ENCODE peak calls at places on chromosomes 13 and 19, in nine cellular contexts. V is upper lobe of left lung, O is tibial nerve, D is GM12878, P is A549, C is HepG2, F is SK-N-SH, X is transverse colon, G is H1. J is an unnamed sample.

GRCh38 chr13:79492313-79492798 is 11.4 kb downstream of the NDFIP2 start:
- DNase-seq in F (no peak), O (no peak), X (no peak), C (no peak), G (no peak), V (no peak), P (no peak), D (no peak), J (no peak)

GRCh38 chr13:110716235-110716505 is 2.7 kb downstream of the ING1 start:
- DNase-seq in X (peak), V (peak), C (peak), P (peak), G (no peak), O (peak), D (no peak), F (no peak), J (peak)

GRCh38 chr13:111153977-111154332 is 38.8 kb downstream of the ARHGEF7 start:
- DNase-seq in O (no peak), P (no peak), G (no peak), D (no peak), C (peak), X (peak), F (no peak), V (no peak), J (peak)

GRCh38 chr13:20637811-20638210 is 65.7 kb upstream of the IL17D start:
- DNase-seq in X (no peak), P (no peak), V (no peak), G (no peak), C (no peak), D (no peak), F (no peak), O (no peak), J (no peak)

GRCh38 chr13:60679131-60679530 is 282.1 kb downstream of the TDRD3 start:
- DNase-seq in P (no peak), X (no peak), G (no peak), C (no peak), O (no peak), V (no peak), D (no peak), F (no peak), J (no peak)

GRCh38 chr19:1252221-1252817 is 3.9 kb downstream of the MIDN start:
- DNase-seq in D (no peak), O (peak), F (peak), X (peak), C (no peak), V (peak), P (peak), G (no peak), J (peak)

GRCh38 chr19:3818479-3818878 is 32.3 kb upstream of the MATK start:
- DNase-seq in G (no peak), F (no peak), D (no peak), O (no peak), P (no peak), X (no peak), C (no peak), V (no peak), J (no peak)

GRCh38 chr19:17352608-17353280 is 15.4 kb downstream of the GTPBP3 start:
- DNase-seq in G (no peak), P (no peak), O (no peak), X (no peak), V (peak), F (no peak), C (no peak), D (no peak), J (no peak)

GRCh38 chr19:45251452-45252354 is 632 bp downstream of the MARK4 start:
- DNase-seq in C (no peak), V (peak), X (peak), F (peak), D (no peak), G (peak), O (no peak), P (no peak), J (no peak)

GRCh38 chr13:111152836-111153235 is 37.7 kb downstream of the ARHGEF7 start:
- DNase-seq in G (no peak), C (peak), O (no peak), P (no peak), D (no peak), F (peak), V (no peak), X (no peak), J (no peak)

GRCh38 chr19:33628921-33629825 is 7.4 kb downstream of the CHST8 start:
- DNase-seq in G (no peak), O (no peak), V (peak), P (no peak), C (no peak), D (no peak), X (no peak), F (no peak), J (peak)

GRCh38 chr19:49881672-49882394 is 4.3 kb downstream of the TBC1D17 start:
- DNase-seq in P (peak), O (no peak), V (peak), G (peak), C (no peak), D (no peak), X (no peak), F (peak), J (no peak)

GRCh38 chr13:98338312-98338711 is 161.2 kb upstream of the RNF113B start:
- DNase-seq in F (no peak), D (no peak), X (no peak), C (no peak), O (no peak), P (no peak), G (no peak), V (no peak), J (no peak)

GRCh38 chr19:39195755-39196154 is 1.0 kb upstream of the NCCRP1 start:
- DNase-seq in O (no peak), P (no peak), D (no peak), X (no peak), F (no peak), C (no peak), G (no peak), V (no peak), J (no peak)

GRCh38 chr13:27461940-27462584 is 11.7 kb upstream of the MTIF3 start:
- DNase-seq in V (no peak), C (no peak), O (no peak), X (no peak), P (no peak), D (no peak), F (no peak), G (no peak), J (no peak)

GRCh38 chr13:25992076-25992475 is 59.7 kb downstream of the SHISA2 start:
- DNase-seq in X (no peak), V (no peak), F (no peak), P (no peak), C (no peak), D (no peak), G (no peak), O (no peak), J (no peak)

GRCh38 chr19:13881231-13881691 is 4.3 kb downstream of the NANOS3 start:
- DNase-seq in F (peak), O (no peak), D (no peak), P (no peak), V (no peak), C (peak), X (no peak), G (no peak), J (no peak)

GRCh38 chr13:102487330-102487729 is 85.5 kb upstream of the FGF14 start:
- DNase-seq in G (no peak), F (peak), P (no peak), X (no peak), O (no peak), C (no peak), D (no peak), V (no peak), J (no peak)

GRCh38 chr19:16367269-16367683 is 42.6 kb downstream of the KLF2 start:
- DNase-seq in F (no peak), O (no peak), V (no peak), G (no peak), P (no peak), C (no peak), D (peak), X (no peak), J (peak)

GRCh38 chr19:6610934-6611370 is 20.0 kb upstream of the CD70 start:
- DNase-seq in G (no peak), C (no peak), O (no peak), V (no peak), F (no peak), X (no peak), P (peak), D (no peak), J (no peak)

GRCh38 chr13:107124129-107124718 is 556.3 kb upstream of the ARGLU1 start:
- DNase-seq in X (no peak), G (no peak), V (no peak), F (peak), P (peak), O (no peak), C (peak), D (no peak), J (no peak)

DNA sequence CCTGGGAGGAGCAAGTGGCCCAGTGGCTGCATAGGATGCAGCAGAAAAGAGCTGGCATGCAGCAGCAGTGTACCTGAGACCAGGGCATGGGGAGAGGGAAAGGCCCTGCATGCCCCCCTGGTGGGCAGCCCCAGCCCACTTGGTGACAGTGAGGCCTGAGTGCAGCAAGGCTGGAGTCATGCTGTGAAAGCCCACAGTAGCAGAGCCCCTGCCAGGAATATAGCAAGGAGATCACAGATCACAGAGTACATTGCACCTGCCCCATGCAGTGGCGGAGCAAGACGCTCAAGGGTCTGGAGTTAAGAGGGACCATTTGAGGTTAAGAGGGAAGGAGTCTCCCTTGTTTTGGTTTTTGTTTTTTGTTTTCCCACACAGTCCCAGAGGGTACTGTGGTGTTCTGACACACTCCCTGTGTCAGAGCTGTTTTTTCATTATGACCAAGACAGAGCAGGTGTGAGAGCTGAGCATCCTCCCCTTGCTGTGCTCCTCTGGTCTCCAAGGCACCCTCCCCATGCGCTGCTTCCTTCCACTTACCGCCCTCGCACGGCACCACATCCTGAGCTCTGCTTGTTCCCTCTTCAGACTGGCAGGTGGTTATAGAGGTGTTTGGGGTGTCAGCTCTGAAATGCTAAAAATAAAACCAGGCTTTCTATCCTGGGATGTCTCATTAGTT is 85.0 kb upstream of the UBL3 start:
- DNase-seq in V (no peak), O (no peak), P (no peak), D (peak), X (peak), F (no peak), G (no peak), C (no peak), J (no peak)
- H3K27ac ChIP-seq in V (no peak), O (no peak), P (no peak), D (no peak), X (no peak), F (no peak), G (no peak), C (no peak), J (no peak)

GRCh38 chr19:5292453-5292842 is 48.2 kb downstream of the PTPRS start:
- DNase-seq in C (no peak), D (no peak), X (peak), O (no peak), P (no peak), G (no peak), V (peak), F (peak), J (peak)
- H3K4me3 ChIP-seq in C (peak), D (peak), X (peak), O (peak), P (peak), G (peak), V (peak), F (peak), J (peak)

GRCh38 chr19:19059837-19060611 is 3.8 kb upstream of the SLC25A42 start:
- DNase-seq in V (peak), P (no peak), F (no peak), C (no peak), O (no peak), G (no peak), D (no peak), X (no peak), J (no peak)
- TF ChIP-seq EP300 in V (no peak), P (no peak), F (no peak), C (no peak), O (no peak), G (no peak), D (no peak), X (no peak), J (no peak)

DNA sequence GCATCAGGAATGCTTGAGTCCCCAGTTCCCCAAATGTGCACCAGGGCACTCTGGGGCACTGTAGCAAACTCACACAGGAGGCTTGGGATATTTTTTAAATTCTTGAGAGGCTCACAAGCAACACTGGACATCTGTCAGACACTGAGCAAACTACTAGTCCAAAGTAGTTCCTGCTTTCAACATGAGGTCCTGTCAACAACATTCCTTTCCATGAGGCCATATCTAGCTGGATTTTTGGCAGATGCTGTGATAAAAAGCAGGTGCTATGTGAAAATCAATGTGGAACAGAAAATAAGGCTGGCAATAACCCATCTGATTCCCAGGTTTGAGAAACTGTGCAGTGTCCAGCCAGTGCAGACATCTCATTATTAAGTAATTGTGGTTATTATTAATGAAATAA is 50.5 kb downstream of the STARD13 start:
- DNase-seq in G (no peak), O (no peak), F (no peak), P (no peak), C (peak), X (no peak), V (no peak), D (no peak), J (no peak)
- H3K27ac ChIP-seq in G (no peak), O (peak), F (peak), P (peak), C (no peak), X (peak), V (peak), D (no peak), J (peak)

GRCh38 chr13:76123548-76123947 is 487.4 kb downstream of the LMO7 start:
- DNase-seq in P (no peak), O (no peak), V (no peak), X (no peak), G (no peak), F (no peak), C (no peak), D (no peak), J (no peak)
- H3K4me3 ChIP-seq in P (no peak), O (no peak), V (no peak), X (no peak), G (no peak), F (no peak), C (no peak), D (no peak), J (no peak)

GRCh38 chr13:76519685-76520084 is 366.5 kb downstream of the KCTD12 start:
- DNase-seq in D (no peak), G (no peak), P (no peak), O (no peak), V (no peak), X (no peak), F (no peak), C (no peak), J (no peak)

GRCh38 chr13:76512676-76513277 is 373.4 kb downstream of the KCTD12 start:
- DNase-seq in V (no peak), O (no peak), F (peak), G (no peak), X (no peak), C (no peak), D (no peak), P (peak), J (no peak)

GRCh38 chr13:76516013-76516412 is 370.2 kb downstream of the KCTD12 start:
- DNase-seq in F (no peak), V (no peak), P (no peak), O (no peak), D (no peak), G (no peak), C (no peak), X (no peak), J (no peak)
- TF ChIP-seq EP300 in F (no peak), V (no peak), P (no peak), O (no peak), D (no peak), G (no peak), C (no peak), X (no peak), J (no peak)

GRCh38 chr13:77351326-77351725 is 24.4 kb upstream of the MYCBP2 start:
- DNase-seq in D (no peak), F (no peak), C (no peak), O (no peak), G (no peak), X (no peak), V (no peak), P (no peak), J (no peak)
- H3K27ac ChIP-seq in D (no peak), F (no peak), C (no peak), O (no peak), G (no peak), X (no peak), V (no peak), P (no peak), J (no peak)

GRCh38 chr19:42068756-42069571 is 1.0 kb downstream of the GRIK5 start:
- DNase-seq in P (no peak), O (no peak), C (no peak), V (peak), D (no peak), G (peak), X (no peak), F (peak), J (no peak)
- H3K4me3 ChIP-seq in P (no peak), O (peak), C (no peak), V (no peak), D (no peak), G (peak), X (peak), F (no peak), J (peak)